ENCODE peak calls at places on chromosomes 3 and 15, in six cellular contexts. L, P, X, W, D and Z are unnamed samples.

GRCh38 chr3:46495901-46496456 is 1.8 kb upstream of the RTP3 start:
- DNase-seq in L (peak), P (no peak), X (peak), W (no peak), D (no peak), Z (peak)

GRCh38 chr3:170003881-170004356 is 33.9 kb upstream of the GPR160 start:
- DNase-seq in L (no peak), P (no peak), X (peak), W (no peak), D (no peak), Z (no peak)

GRCh38 chr3:21433751-21434150 is 317.3 kb downstream of the ZNF385D start:
- DNase-seq in L (no peak), P (no peak), X (no peak), W (no peak), D (no peak), Z (no peak)

GRCh38 chr3:179015551-179016020 is 56.0 kb downstream of the ZMAT3 start:
- DNase-seq in L (peak), P (peak), X (peak), W (peak), D (peak), Z (peak)

GRCh38 chr3:128551872-128552271 is 58.9 kb upstream of the GATA2 start:
- DNase-seq in L (no peak), P (no peak), X (no peak), W (no peak), D (no peak), Z (no peak)

GRCh38 chr15:60054472-60054871 is 50.4 kb downstream of the FOXB1 start:
- DNase-seq in L (no peak), P (no peak), X (no peak), W (no peak), D (no peak), Z (no peak)

GRCh38 chr3:49654955-49655556 is 19.1 kb upstream of the APEH start:
- DNase-seq in L (no peak), P (no peak), X (no peak), W (no peak), D (no peak), Z (no peak)

GRCh38 chr3:189680723-189681122 is 49.5 kb downstream of the TP63 start:
- DNase-seq in L (no peak), P (no peak), X (no peak), W (no peak), D (no peak), Z (no peak)

GRCh38 chr15:78895411-78895810 is 22.7 kb downstream of the MORF4L1 start:
- DNase-seq in L (peak), P (no peak), X (no peak), W (no peak), D (no peak), Z (no peak)

GRCh38 chr3:99708207-99708745 is 69.9 kb downstream of the COL8A1 start:
- DNase-seq in L (peak), P (no peak), X (no peak), W (no peak), D (no peak), Z (no peak)

GRCh38 chr3:151544164-151544548 is 83.3 kb upstream of the IGSF10 start:
- DNase-seq in L (no peak), P (no peak), X (peak), W (no peak), D (no peak), Z (no peak)

GRCh38 chr3:49009391-49009790 is 2.2 kb downstream of the WDR6 start:
- DNase-seq in L (no peak), P (no peak), X (no peak), W (no peak), D (no peak), Z (no peak)

GRCh38 chr3:62373714-62374333 is 474 bp upstream of the FEZF2 start:
- DNase-seq in L (no peak), P (no peak), X (no peak), W (no peak), D (no peak), Z (no peak)

GRCh38 chr15:70235347-70235746 is 137.6 kb upstream of the TLE3 start:
- DNase-seq in L (no peak), P (no peak), X (no peak), W (no peak), D (no peak), Z (no peak)

GRCh38 chr15:70236306-70237103 is 138.8 kb upstream of the TLE3 start:
- DNase-seq in L (peak), P (no peak), X (no peak), W (no peak), D (no peak), Z (peak)

GRCh38 chr15:70234256-70234965 is 136.7 kb upstream of the TLE3 start:
- DNase-seq in L (peak), P (no peak), X (no peak), W (no peak), D (peak), Z (peak)

GRCh38 chr15:70227122-70227521 is 129.4 kb upstream of the TLE3 start:
- DNase-seq in L (no peak), P (no peak), X (no peak), W (no peak), D (no peak), Z (no peak)

GRCh38 chr15:70231484-70231883 is 133.8 kb upstream of the TLE3 start:
- DNase-seq in L (no peak), P (no peak), X (no peak), W (no peak), D (no peak), Z (no peak)
- H3K4me3 ChIP-seq in L (no peak), P (no peak), X (no peak), W (no peak), D (no peak), Z (no peak)

DNA sequence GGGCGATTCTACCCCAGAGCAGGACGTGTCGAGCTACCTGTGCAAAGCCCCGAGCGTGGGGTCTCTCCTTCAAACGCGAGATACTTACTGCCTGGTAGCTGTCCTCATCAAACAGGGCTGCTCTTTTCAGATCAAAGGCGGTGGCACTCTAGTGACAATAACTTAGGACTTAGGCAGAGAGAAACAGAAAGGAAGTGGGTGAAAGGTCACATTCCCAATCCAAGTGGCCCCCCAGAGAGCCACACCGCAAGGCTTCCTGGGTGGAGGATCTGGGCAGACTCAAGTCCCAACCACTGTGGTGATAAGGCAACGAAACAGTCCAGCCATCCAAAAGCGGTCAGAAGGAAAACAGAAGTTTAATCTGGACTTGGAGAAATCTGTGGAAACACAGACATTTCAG is 227.2 kb downstream of the ADAMTS17 start:
- DNase-seq in L (peak), P (peak), X (peak), W (no peak), D (no peak), Z (peak)
- H3K27ac ChIP-seq in L (peak), P (no peak), X (no peak), W (no peak), D (no peak), Z (no peak)

GRCh38 chr15:71789616-71790015 is 20.7 kb upstream of the NR2E3 start:
- DNase-seq in L (no peak), P (no peak), X (no peak), W (no peak), D (no peak), Z (no peak)
- H4K8ac ChIP-seq in L (no peak), P (no peak), X (no peak), W (no peak), D (no peak), Z (no peak)

DNA sequence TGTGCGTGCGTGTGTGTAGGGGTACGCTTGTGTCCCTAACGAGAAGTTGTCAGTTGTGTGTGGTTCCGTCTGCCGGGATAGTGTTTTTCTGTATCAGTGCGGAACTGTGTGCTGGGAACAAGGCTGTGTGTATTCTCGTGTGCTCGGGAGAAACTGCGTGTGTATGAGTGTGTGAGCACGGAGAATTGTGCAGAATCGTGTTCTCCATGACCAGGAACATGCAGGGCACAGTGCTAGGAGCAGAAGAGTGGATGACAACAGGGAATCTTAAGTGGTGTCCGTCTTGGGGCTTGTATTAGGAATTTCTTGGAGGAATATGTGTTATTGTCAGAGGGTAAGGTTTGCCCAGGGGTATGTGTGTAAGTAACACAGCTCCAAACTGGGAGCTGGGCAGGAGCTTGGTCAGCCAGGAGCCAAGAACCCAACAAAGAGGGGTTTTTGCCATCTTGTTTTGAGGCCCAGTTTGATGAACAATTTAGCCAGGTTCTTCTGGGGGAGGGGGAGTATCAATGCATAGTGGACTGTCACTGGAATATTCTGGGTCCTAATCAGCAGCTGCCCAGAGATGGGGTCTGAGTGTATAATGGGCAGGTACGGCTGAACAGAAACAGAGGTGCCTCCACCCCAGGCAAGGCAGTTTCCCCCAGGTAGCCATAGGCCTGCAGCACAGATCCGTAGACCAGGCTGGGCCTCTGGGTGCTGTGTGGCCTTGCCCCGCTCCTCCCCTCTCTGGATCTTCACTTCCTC is 2.2 kb downstream of the ISL2 start:
- DNase-seq in L (no peak), P (no peak), X (peak), W (no peak), D (no peak), Z (no peak)
- H3K4me3 ChIP-seq in L (peak), P (peak), X (no peak), W (no peak), D (no peak), Z (no peak)

GRCh38 chr3:74469151-74469550 is 145.3 kb downstream of the CNTN3 start:
- DNase-seq in L (peak), P (no peak), X (no peak), W (no peak), D (no peak), Z (no peak)
- H3K27ac ChIP-seq in L (no peak), P (no peak), X (no peak), W (no peak), D (no peak), Z (no peak)

GRCh38 chr15:71790081-71790480 is 20.3 kb upstream of the NR2E3 start:
- DNase-seq in L (peak), P (no peak), X (no peak), W (no peak), D (peak), Z (peak)

GRCh38 chr15:71785996-71786395 is 24.4 kb upstream of the NR2E3 start:
- DNase-seq in L (no peak), P (no peak), X (no peak), W (no peak), D (no peak), Z (no peak)

GRCh38 chr15:71791975-71792374 is 18.4 kb upstream of the NR2E3 start:
- DNase-seq in L (no peak), P (no peak), X (no peak), W (no peak), D (no peak), Z (no peak)

GRCh38 chr15:71786673-71787072 is 23.7 kb upstream of the NR2E3 start:
- DNase-seq in L (no peak), P (no peak), X (no peak), W (no peak), D (no peak), Z (no peak)

GRCh38 chr15:71788646-71789579 is 21.4 kb upstream of the NR2E3 start:
- DNase-seq in L (no peak), P (no peak), X (no peak), W (no peak), D (no peak), Z (no peak)
- H4K8ac ChIP-seq in L (no peak), P (no peak), X (no peak), W (no peak), D (no peak), Z (no peak)